ENCODE peak calls at places on chromosomes 4 and X, in four cellular contexts. One of them, this sample, is unnamed.

GRCh38 chr4:122588453-122589238 is 32.2 kb downstream of the IL21 start:
- DNase-seq in cardiac fibroblast: peak
- DNase-seq in lung: no peak
- DNase-seq in GM12865: no peak
- DNase-seq in this sample: no peak

GRCh38 chr4:52299120-52299519 is 248.0 kb downstream of the SPATA18 start:
- DNase-seq in GM12865: no peak
- DNase-seq in lung: no peak
- DNase-seq in cardiac fibroblast: no peak
- DNase-seq in this sample: no peak

GRCh38 chrX:48854898-48855297 is 19.5 kb upstream of the PCSK1N start:
- DNase-seq in cardiac fibroblast: peak
- DNase-seq in GM12865: no peak
- DNase-seq in lung: no peak
- DNase-seq in this sample: no peak

GRCh38 chr4:75243570-75243969 is 270.6 kb downstream of the RCHY1 start:
- DNase-seq in lung: no peak
- DNase-seq in GM12865: no peak
- DNase-seq in cardiac fibroblast: no peak
- DNase-seq in this sample: no peak

GRCh38 chrX:55907968-55908607 is 190.5 kb downstream of the RRAGB start:
- DNase-seq in cardiac fibroblast: peak
- DNase-seq in GM12865: peak
- DNase-seq in lung: peak
- DNase-seq in this sample: peak

GRCh38 chr4:95693594-95693993 is 144.8 kb upstream of the UNC5C start:
- DNase-seq in GM12865: peak
- DNase-seq in lung: no peak
- DNase-seq in cardiac fibroblast: peak
- DNase-seq in this sample: no peak

GRCh38 chr4:174365018-174365587 is 81.4 kb downstream of the CEP44 start:
- DNase-seq in lung: no peak
- DNase-seq in GM12865: peak
- DNase-seq in cardiac fibroblast: peak
- DNase-seq in this sample: no peak

GRCh38 chrX:22748093-22748999 is 251.4 kb upstream of the DDX53 start:
- DNase-seq in GM12865: peak
- DNase-seq in cardiac fibroblast: peak
- DNase-seq in lung: peak
- DNase-seq in this sample: no peak

GRCh38 chr4:147831452-147832192 is 99.7 kb downstream of the ARHGAP10 start:
- DNase-seq in lung: peak
- DNase-seq in GM12865: no peak
- DNase-seq in cardiac fibroblast: peak
- DNase-seq in this sample: no peak

GRCh38 chr4:25862411-25863346 is at the start of gene SEL1L3:
- DNase-seq in cardiac fibroblast: no peak
- DNase-seq in lung: peak
- DNase-seq in GM12865: no peak
- DNase-seq in this sample: no peak

GRCh38 chr4:40621592-40622512 is 7.8 kb downstream of the RBM47 start:
- DNase-seq in cardiac fibroblast: peak
- DNase-seq in GM12865: peak
- DNase-seq in lung: peak
- DNase-seq in this sample: peak

GRCh38 chr4:153296424-153296823 is 48.1 kb upstream of the MND1 start:
- DNase-seq in cardiac fibroblast: no peak
- DNase-seq in lung: no peak
- DNase-seq in GM12865: no peak
- DNase-seq in this sample: no peak

GRCh38 chr4:145907363-145907762 is 31.3 kb downstream of the ZNF827 start:
- DNase-seq in GM12865: no peak
- DNase-seq in cardiac fibroblast: no peak
- DNase-seq in lung: no peak
- DNase-seq in this sample: no peak

GRCh38 chr4:122635205-122635604 is 14.3 kb upstream of the IL21 start:
- DNase-seq in cardiac fibroblast: no peak
- DNase-seq in GM12865: peak
- DNase-seq in lung: no peak
- DNase-seq in this sample: peak

GRCh38 chr4:39469429-39470077 is 10.7 kb downstream of the LIAS start:
- DNase-seq in lung: no peak
- DNase-seq in GM12865: peak
- DNase-seq in cardiac fibroblast: peak
- DNase-seq in this sample: peak

GRCh38 chrX:1112321-1112720 is 100.1 kb downstream of the CRLF2 start:
- DNase-seq in GM12865: no peak
- DNase-seq in cardiac fibroblast: no peak
- DNase-seq in lung: no peak
- DNase-seq in this sample: no peak

GRCh38 chr4:170497105-170497504 is 407.3 kb upstream of the AADAT start:
- DNase-seq in cardiac fibroblast: peak
- DNase-seq in GM12865: peak
- DNase-seq in lung: no peak
- DNase-seq in this sample: no peak
- H3K4me3 ChIP-seq in cardiac fibroblast: peak
- H3K4me3 ChIP-seq in GM12865: peak
- H3K4me3 ChIP-seq in lung: no peak
- H3K4me3 ChIP-seq in this sample: no peak

DNA sequence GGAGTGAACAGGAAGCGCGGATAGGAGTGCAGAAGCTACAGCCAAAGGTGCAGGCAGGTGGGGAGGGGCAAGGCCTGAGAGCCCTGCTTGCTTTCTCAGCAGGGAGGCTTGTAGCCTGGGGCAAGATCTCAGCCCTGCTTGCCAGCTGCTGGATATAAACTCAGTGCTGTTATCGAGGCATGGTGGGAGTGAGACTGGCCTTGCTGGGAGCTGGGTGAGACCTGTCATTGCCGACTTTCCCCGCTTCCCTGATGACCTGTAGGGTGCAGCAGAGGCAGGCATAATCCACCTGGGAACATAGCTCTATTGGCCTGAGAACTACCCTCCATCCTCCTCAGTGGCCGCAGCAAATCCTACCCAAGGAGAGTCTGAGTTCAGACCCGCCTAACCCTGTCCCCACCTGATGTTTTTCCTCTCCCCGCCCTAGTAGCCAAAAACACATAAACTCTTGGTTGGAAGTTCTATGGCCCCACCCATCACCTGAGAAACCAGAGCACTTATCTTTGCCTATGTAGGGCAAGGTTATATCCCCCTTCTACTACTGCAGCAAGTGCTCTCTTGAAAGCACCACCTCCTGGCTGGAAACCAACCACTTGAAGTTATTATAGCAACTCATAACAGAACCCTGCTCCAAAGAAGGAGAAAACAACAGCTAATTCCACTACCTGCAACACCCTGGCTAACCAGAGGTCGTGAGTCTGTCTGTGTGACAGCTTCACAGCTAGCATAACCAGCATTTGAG is 80.7 kb downstream of the FHIP1A start:
- DNase-seq in GM12865: no peak
- DNase-seq in lung: peak
- DNase-seq in cardiac fibroblast: no peak
- DNase-seq in this sample: no peak
- TF ChIP-seq CTCF in GM12865: no peak
- TF ChIP-seq CTCF in lung: no peak
- TF ChIP-seq CTCF in cardiac fibroblast: no peak
- TF ChIP-seq CTCF in this sample: no peak

GRCh38 chr4:185925910-185926360 is 113.9 kb upstream of the SORBS2 start:
- DNase-seq in GM12865: no peak
- DNase-seq in cardiac fibroblast: no peak
- DNase-seq in lung: no peak
- DNase-seq in this sample: no peak
- H3K4me3 ChIP-seq in GM12865: no peak
- H3K4me3 ChIP-seq in cardiac fibroblast: no peak
- H3K4me3 ChIP-seq in lung: no peak
- H3K4me3 ChIP-seq in this sample: no peak

DNA sequence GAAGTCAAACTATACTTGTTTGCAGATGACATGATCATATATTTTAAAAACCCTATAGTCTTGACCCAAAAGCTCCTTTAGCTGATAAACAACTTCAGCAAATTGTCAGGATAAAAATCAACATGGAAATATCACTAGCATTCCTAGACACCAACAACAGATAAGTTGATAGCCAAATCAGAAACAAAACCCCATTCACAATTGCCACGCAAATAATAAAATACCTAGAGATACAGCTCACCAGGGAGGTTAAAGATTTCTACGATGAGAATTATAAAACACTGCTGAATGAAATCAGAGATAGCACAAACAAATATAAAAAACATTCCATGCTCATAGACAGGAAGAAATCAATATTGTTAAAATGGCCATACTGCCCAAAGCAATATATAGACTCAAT is 605.0 kb upstream of the GRIA3 start:
- DNase-seq in GM12865: no peak
- DNase-seq in cardiac fibroblast: no peak
- DNase-seq in lung: no peak
- DNase-seq in this sample: no peak
- TF ChIP-seq CTCF in GM12865: no peak
- TF ChIP-seq CTCF in cardiac fibroblast: no peak
- TF ChIP-seq CTCF in lung: no peak
- TF ChIP-seq CTCF in this sample: no peak

GRCh38 chr4:155529197-155529596 is 137.5 kb upstream of the GUCY1A1 start:
- DNase-seq in GM12865: peak
- DNase-seq in cardiac fibroblast: peak
- DNase-seq in lung: no peak
- DNase-seq in this sample: no peak

GRCh38 chr4:155530290-155530689 is 136.4 kb upstream of the GUCY1A1 start:
- DNase-seq in cardiac fibroblast: no peak
- DNase-seq in lung: no peak
- DNase-seq in GM12865: no peak
- DNase-seq in this sample: no peak

GRCh38 chr4:155529761-155530160 is 136.9 kb upstream of the GUCY1A1 start:
- DNase-seq in GM12865: no peak
- DNase-seq in cardiac fibroblast: no peak
- DNase-seq in lung: no peak
- DNase-seq in this sample: no peak

GRCh38 chr4:155523358-155523757 is 143.3 kb upstream of the GUCY1A1 start:
- DNase-seq in GM12865: no peak
- DNase-seq in lung: no peak
- DNase-seq in cardiac fibroblast: no peak
- DNase-seq in this sample: no peak

DNA sequence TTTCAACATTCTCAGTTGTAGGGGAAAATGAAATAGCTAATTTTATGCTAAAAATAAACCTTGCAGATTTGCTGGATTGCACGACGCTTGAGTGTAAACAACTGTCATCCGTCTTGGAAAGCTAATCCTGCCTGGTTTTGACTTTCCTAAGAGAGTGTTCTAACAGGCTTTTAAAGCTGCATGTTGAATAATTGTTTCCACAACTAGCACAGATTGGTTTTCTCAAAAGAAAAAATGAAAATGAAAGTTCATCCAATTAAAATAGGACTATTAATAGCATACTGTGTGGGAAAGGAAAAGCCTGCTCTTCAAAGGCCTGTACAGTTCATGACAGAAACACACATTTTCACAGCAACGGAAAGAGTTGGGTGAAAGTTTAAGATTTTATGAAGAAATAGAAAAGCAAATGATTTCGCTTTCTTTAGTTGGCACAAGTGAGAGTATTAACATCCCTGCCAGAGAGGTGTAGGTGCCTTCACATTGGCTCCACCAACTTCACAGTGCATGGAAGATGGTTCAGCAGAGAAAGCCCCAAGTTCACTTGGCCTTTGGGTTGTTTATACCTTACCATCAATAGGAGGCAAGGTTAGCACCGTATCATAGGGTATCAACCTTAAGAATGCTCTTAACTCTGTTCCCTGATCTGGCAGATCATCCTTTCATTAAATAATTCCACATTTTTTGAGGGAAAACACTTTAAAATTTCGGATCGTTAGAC is 140.0 kb upstream of the GUCY1A1 start:
- DNase-seq in lung: no peak
- DNase-seq in GM12865: no peak
- DNase-seq in cardiac fibroblast: no peak
- DNase-seq in this sample: no peak
- H3K4me3 ChIP-seq in lung: no peak
- H3K4me3 ChIP-seq in GM12865: no peak
- H3K4me3 ChIP-seq in cardiac fibroblast: no peak
- H3K4me3 ChIP-seq in this sample: no peak

DNA sequence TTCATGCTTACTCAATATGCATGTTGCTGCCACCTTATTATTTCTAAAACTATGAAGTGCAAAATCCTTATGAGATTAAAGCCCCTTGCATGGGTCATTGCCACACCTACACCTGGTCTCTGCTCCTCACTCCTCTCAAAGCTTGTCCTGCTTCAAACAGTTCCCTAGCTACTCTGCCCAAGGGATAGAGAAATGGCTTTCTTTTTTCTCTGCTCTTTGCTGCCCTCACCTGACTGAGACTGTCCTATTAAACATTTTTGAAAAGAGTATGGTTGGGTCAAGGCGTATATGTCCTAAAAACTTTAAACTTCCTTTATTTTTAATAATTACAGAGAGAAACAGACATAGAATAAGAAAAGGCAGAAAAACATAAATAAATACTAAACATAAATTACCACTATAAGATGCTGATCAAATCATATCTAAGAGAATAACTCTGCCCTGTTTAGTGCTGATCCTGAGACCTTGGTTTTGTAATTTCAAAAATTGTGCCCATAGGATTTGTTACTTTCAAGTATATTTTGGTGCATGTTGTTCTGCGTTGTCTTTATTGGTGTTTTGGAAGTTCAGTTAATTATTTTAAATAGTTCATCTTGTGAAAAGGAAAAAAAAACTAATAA is 704.9 kb upstream of the PABPC4L start:
- DNase-seq in cardiac fibroblast: peak
- DNase-seq in lung: no peak
- DNase-seq in GM12865: no peak
- DNase-seq in this sample: no peak
- TF ChIP-seq CTCF in cardiac fibroblast: no peak
- TF ChIP-seq CTCF in lung: no peak
- TF ChIP-seq CTCF in GM12865: no peak
- TF ChIP-seq CTCF in this sample: no peak